ENCODE peak calls at places on chromosomes 11 and 22, in four cellular contexts. G is IMR-90, K is mesenchymal stem cell, A is neuronal stem cell. Q is an unnamed sample.

GRCh38 chr22:17063372-17064106 is 21.3 kb upstream of the IL17RA start:
- DNase-seq in A (no peak), G (no peak), K (no peak), Q (no peak)

GRCh38 chr11:127275771-127276170 is 275.2 kb upstream of the KIRREL3 start:
- DNase-seq in K (no peak), G (no peak), A (no peak), Q (no peak)

GRCh38 chr11:110093407-110094297 is 460 bp downstream of the ZC3H12C start:
- DNase-seq in A (peak; percentile 39), K (peak; percentile 74), G (peak; percentile 51), Q (peak; percentile 60)

GRCh38 chr22:48700180-48700565 is 1127.5 kb downstream of the BRD1 start:
- DNase-seq in A (no peak), K (no peak), G (no peak), Q (no peak)

GRCh38 chr11:15198284-15198683 is 83.6 kb downstream of the INSC start:
- DNase-seq in G (no peak), A (no peak), K (no peak), Q (no peak)

GRCh38 chr11:95762513-95762912 is 27.1 kb downstream of the FAM76B start:
- DNase-seq in K (no peak), A (no peak), G (peak; percentile 19), Q (peak; percentile 35)

GRCh38 chr22:35467788-35468187 is 67.8 kb downstream of the MCM5 start:
- DNase-seq in A (peak; percentile 29), K (peak; percentile 80), G (peak; percentile 47), Q (peak; percentile 16)

GRCh38 chr11:120209750-120210650 is 832 bp upstream of the OAF start:
- DNase-seq in K (peak; percentile 30), A (no peak), G (no peak), Q (no peak)

GRCh38 chr11:58625826-58626460 is 3.5 kb downstream of the CNTF start:
- DNase-seq in G (peak; percentile 87), K (peak; percentile 63), A (no peak), Q (no peak)

GRCh38 chr11:108698844-108699642 is 34.2 kb downstream of the DDX10 start:
- DNase-seq in A (no peak), K (no peak), G (no peak), Q (no peak)

GRCh38 chr22:38554281-38554680 is 15.7 kb downstream of the DMC1 start:
- DNase-seq in G (peak; percentile 83), K (no peak), A (no peak), Q (no peak)

DNA sequence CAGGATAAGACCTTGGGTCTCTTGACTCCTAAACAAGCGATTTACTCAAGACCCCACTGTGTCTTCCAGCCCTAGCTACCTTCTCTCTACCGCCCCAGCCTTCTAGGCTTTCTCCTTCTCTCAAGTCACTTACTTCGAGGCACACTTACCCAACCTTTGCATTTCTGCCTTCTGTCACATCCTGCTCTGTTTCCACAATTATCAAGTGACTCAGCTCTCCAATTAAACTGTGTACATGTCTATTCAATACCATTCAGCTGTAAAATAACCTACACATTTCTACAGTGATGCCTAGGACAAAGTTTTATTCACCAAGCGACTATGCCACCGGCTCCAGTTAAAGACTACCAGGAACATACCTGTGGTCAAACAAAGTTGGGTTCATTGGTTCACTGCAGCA is 69.0 kb downstream of the LARGE1 start:
- DNase-seq in A (no peak), G (peak; percentile 44), K (peak; percentile 68), Q (no peak)
- H2BK5ac ChIP-seq in A (no peak overlapping the region), G (peak overlapping the region; percentile 48), K (no peak overlapping the region), Q (no peak overlapping the region)

GRCh38 chr22:24072361-24072760 is 61.3 kb downstream of the CABIN1 start:
- DNase-seq in G (no peak), A (no peak), K (no peak), Q (no peak)
- H4K8ac ChIP-seq in G (no peak overlapping the region), A (no peak overlapping the region), K (no peak overlapping the region), Q (no peak overlapping the region)

DNA sequence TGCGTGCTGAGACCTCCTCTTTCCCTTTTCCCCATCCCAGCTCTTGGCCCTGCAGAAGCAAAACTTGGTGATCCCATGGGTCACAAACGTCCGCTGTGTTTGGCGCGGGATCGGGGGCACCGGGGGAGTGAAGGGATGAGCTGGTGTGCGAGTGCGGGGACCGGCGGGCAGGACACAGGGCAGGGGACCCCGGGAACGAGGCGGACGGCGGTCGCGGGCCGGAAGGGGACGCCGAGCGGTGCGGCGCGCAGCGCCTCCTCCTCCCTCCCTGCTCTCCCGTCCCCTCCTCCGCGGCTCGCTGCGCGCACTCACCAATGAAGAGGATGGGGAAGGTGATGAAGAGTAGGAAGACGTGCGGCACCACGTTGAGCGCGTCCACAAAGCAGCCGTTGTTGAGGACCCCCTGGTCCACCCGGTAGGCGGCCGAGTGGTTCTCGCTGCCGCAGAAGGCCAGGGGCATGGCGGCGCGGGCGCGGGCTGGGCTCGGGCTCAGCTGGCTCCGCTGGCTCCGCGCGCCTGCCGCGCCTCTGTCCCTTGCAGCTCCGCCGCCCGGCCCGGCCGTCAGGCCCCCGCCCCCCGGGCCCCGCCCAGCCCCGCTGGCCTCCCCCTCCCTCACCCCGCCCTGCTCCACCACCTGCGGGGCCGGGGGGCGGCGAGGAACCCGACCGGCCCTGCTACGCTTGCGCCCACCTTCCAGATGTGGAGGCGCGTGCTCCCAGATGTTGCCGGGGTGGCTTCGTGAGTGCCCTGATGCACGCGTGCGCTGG is at the start of gene ABCC8:
- DNase-seq in G (no peak), K (no peak), A (no peak), Q (peak; percentile 33)
- H3K4me3 ChIP-seq in G (no peak within 1 kb of the TSS), K (no peak within 1 kb of the TSS), A (peak within 1 kb of the TSS; percentile 80), Q (peak within 1 kb of the TSS; percentile 32)

GRCh38 chr11:121298770-121299169 is 6.2 kb downstream of the SC5D start:
- DNase-seq in G (no peak), A (no peak), K (no peak), Q (peak; percentile 90)
- H2BK5ac ChIP-seq in G (no peak overlapping the region), A (no peak overlapping the region), K (no peak overlapping the region), Q (no peak overlapping the region)

GRCh38 chr11:66744485-66745355 is 15.7 kb upstream of the SPTBN2 start:
- DNase-seq in K (peak; percentile 64), A (peak; percentile 84), G (peak; percentile 45), Q (peak; percentile 70)
- H4K8ac ChIP-seq in K (peak overlapping the region; percentile 94), A (peak overlapping the region; percentile 43), G (peak overlapping the region; percentile 94), Q (peak overlapping the region; percentile 30)

Q was measured in mesendoderm.